ENCODE peak calls at places on chromosomes 2 and 18, in five cellular contexts. One of them, this sample, is unnamed. For H3F3A, the result is how much of the 10 kb centered on the place peaks cover.

GRCh38 chr2:209519271-209519670 is 95.4 kb downstream of the MAP2 start:
- DNase-seq in PC-9: no peak
- DNase-seq in PC-3: no peak
- DNase-seq in GM23248: no peak
- DNase-seq in neural progenitor cell: no peak
- DNase-seq in this sample: peak

GRCh38 chr2:231640646-231641111 is 48.0 kb downstream of the TEX44 start:
- DNase-seq in PC-9: no peak
- DNase-seq in PC-3: peak
- DNase-seq in GM23248: peak
- DNase-seq in neural progenitor cell: peak
- DNase-seq in this sample: peak

GRCh38 chr2:153986488-153987229 is 114.9 kb downstream of the GALNT13 start:
- DNase-seq in PC-9: peak
- DNase-seq in PC-3: peak
- DNase-seq in GM23248: peak
- DNase-seq in neural progenitor cell: peak
- DNase-seq in this sample: no peak

GRCh38 chr2:145846986-145847385 is 1327.1 kb upstream of the ZEB2 start:
- DNase-seq in PC-9: no peak
- DNase-seq in PC-3: no peak
- DNase-seq in GM23248: peak
- DNase-seq in neural progenitor cell: no peak
- DNase-seq in this sample: no peak

GRCh38 chr2:109345653-109346165 is 216.7 kb downstream of the SH3RF3 start:
- DNase-seq in PC-9: no peak
- DNase-seq in PC-3: no peak
- DNase-seq in GM23248: no peak
- DNase-seq in neural progenitor cell: no peak
- DNase-seq in this sample: no peak

GRCh38 chr2:56248965-56249742 is 65.4 kb downstream of the CCDC85A start:
- DNase-seq in PC-9: no peak
- DNase-seq in PC-3: no peak
- DNase-seq in GM23248: peak
- DNase-seq in neural progenitor cell: no peak
- DNase-seq in this sample: no peak

GRCh38 chr2:152084076-152084475 is 14.8 kb downstream of the CACNB4 start:
- DNase-seq in PC-9: no peak
- DNase-seq in PC-3: no peak
- DNase-seq in GM23248: no peak
- DNase-seq in neural progenitor cell: no peak
- DNase-seq in this sample: no peak

GRCh38 chr2:75431757-75432156 is 129.0 kb downstream of the EVA1A start:
- DNase-seq in PC-9: no peak
- DNase-seq in PC-3: peak
- DNase-seq in GM23248: no peak
- DNase-seq in neural progenitor cell: no peak
- DNase-seq in this sample: no peak

GRCh38 chr2:226796012-226796839 is 3.4 kb downstream of the IRS1 start:
- DNase-seq in PC-9: no peak
- DNase-seq in PC-3: peak
- DNase-seq in GM23248: peak
- DNase-seq in neural progenitor cell: no peak
- DNase-seq in this sample: no peak

GRCh38 chr2:220756653-220757052 is 815.5 kb downstream of the EPHA4 start:
- DNase-seq in PC-9: no peak
- DNase-seq in PC-3: no peak
- DNase-seq in GM23248: no peak
- DNase-seq in neural progenitor cell: no peak
- DNase-seq in this sample: peak

GRCh38 chr2:232549655-232550350 is 554 bp downstream of the TIGD1 start:
- DNase-seq in PC-9: no peak
- DNase-seq in PC-3: no peak
- DNase-seq in GM23248: no peak
- DNase-seq in neural progenitor cell: no peak
- DNase-seq in this sample: no peak

GRCh38 chr2:69567157-69567908 is 76.2 kb downstream of the AAK1 start:
- DNase-seq in PC-9: peak
- DNase-seq in PC-3: peak
- DNase-seq in GM23248: peak
- DNase-seq in neural progenitor cell: no peak
- DNase-seq in this sample: no peak

GRCh38 chr2:162244559-162245031 is 1.4 kb upstream of the FAP start:
- DNase-seq in PC-9: peak
- DNase-seq in PC-3: peak
- DNase-seq in GM23248: peak
- DNase-seq in neural progenitor cell: no peak
- DNase-seq in this sample: no peak

GRCh38 chr18:61833978-61834377 is 58.8 kb downstream of the RNF152 start:
- DNase-seq in PC-9: no peak
- DNase-seq in PC-3: no peak
- DNase-seq in GM23248: peak
- DNase-seq in neural progenitor cell: no peak
- DNase-seq in this sample: no peak

GRCh38 chr18:21991081-21991534 is 178.3 kb upstream of the GATA6 start:
- DNase-seq in PC-9: no peak
- DNase-seq in PC-3: peak
- DNase-seq in GM23248: no peak
- DNase-seq in neural progenitor cell: peak
- DNase-seq in this sample: peak

GRCh38 chr2:121805767-121806145 is 50.3 kb downstream of the TSN start:
- DNase-seq in PC-9: no peak
- DNase-seq in PC-3: no peak
- DNase-seq in GM23248: no peak
- DNase-seq in neural progenitor cell: no peak
- DNase-seq in this sample: no peak

GRCh38 chr18:30763913-30764350 is 278.6 kb downstream of the DSC3 start:
- DNase-seq in PC-9: no peak
- DNase-seq in PC-3: peak
- DNase-seq in GM23248: no peak
- DNase-seq in neural progenitor cell: peak
- DNase-seq in this sample: peak

GRCh38 chr2:45256173-45256866 is 247.1 kb upstream of the SIX2 start:
- DNase-seq in PC-9: no peak
- DNase-seq in PC-3: no peak
- DNase-seq in GM23248: no peak
- DNase-seq in neural progenitor cell: no peak
- DNase-seq in this sample: no peak

GRCh38 chr2:37585982-37586621 is 85.3 kb downstream of the CDC42EP3 start:
- DNase-seq in PC-9: peak
- DNase-seq in PC-3: peak
- DNase-seq in GM23248: peak
- DNase-seq in neural progenitor cell: no peak
- DNase-seq in this sample: no peak

GRCh38 chr2:12267042-12267441 is 449.7 kb upstream of the TRIB2 start:
- DNase-seq in PC-9: no peak
- DNase-seq in PC-3: no peak
- DNase-seq in GM23248: no peak
- DNase-seq in neural progenitor cell: no peak
- DNase-seq in this sample: no peak

GRCh38 chr2:230266654-230267053 is 41.1 kb downstream of the SP140 start:
- DNase-seq in PC-9: no peak
- DNase-seq in PC-3: no peak
- DNase-seq in GM23248: no peak
- DNase-seq in neural progenitor cell: no peak
- DNase-seq in this sample: no peak

GRCh38 chr2:143939976-143940375 is 579.9 kb downstream of the ZEB2 start:
- DNase-seq in PC-9: no peak
- DNase-seq in PC-3: no peak
- DNase-seq in GM23248: peak
- DNase-seq in neural progenitor cell: peak
- DNase-seq in this sample: peak

GRCh38 chr2:207902822-207903221 is 122.5 kb downstream of the PLEKHM3 start:
- DNase-seq in PC-9: no peak
- DNase-seq in PC-3: no peak
- DNase-seq in GM23248: no peak
- DNase-seq in neural progenitor cell: no peak
- DNase-seq in this sample: no peak

GRCh38 chr18:71293322-71293721 is 1004.5 kb downstream of the SOCS6 start:
- DNase-seq in PC-9: no peak
- DNase-seq in PC-3: peak
- DNase-seq in GM23248: no peak
- DNase-seq in neural progenitor cell: no peak
- DNase-seq in this sample: no peak

GRCh38 chr2:70959851-70960832 is 18.3 kb upstream of the ANKRD53 start:
- DNase-seq in PC-9: no peak
- DNase-seq in PC-3: no peak
- DNase-seq in GM23248: no peak
- DNase-seq in neural progenitor cell: peak
- DNase-seq in this sample: peak

GRCh38 chr2:17792515-17792914 is 23.7 kb upstream of the MSGN1 start:
- DNase-seq in PC-9: no peak
- DNase-seq in PC-3: no peak
- DNase-seq in GM23248: no peak
- DNase-seq in neural progenitor cell: no peak
- DNase-seq in this sample: no peak

GRCh38 chr18:49563130-49563540 is 1.3 kb downstream of the LIPG start:
- DNase-seq in PC-9: peak
- DNase-seq in PC-3: peak
- DNase-seq in GM23248: peak
- DNase-seq in neural progenitor cell: no peak
- DNase-seq in this sample: no peak

GRCh38 chr2:113203901-113204519 is 30.2 kb downstream of the PSD4 start:
- DNase-seq in PC-9: peak
- DNase-seq in PC-3: peak
- DNase-seq in GM23248: peak
- DNase-seq in neural progenitor cell: peak
- DNase-seq in this sample: peak

GRCh38 chr2:181190711-181191110 is 210.3 kb downstream of the UBE2E3 start:
- DNase-seq in PC-9: no peak
- DNase-seq in PC-3: no peak
- DNase-seq in GM23248: peak
- DNase-seq in neural progenitor cell: peak
- DNase-seq in this sample: no peak

GRCh38 chr2:104078431-104079157 is 775.3 kb upstream of the POU3F3 start:
- DNase-seq in PC-9: no peak
- DNase-seq in PC-3: no peak
- DNase-seq in GM23248: no peak
- DNase-seq in neural progenitor cell: peak
- DNase-seq in this sample: peak
- H3F3A ChIP-seq in PC-9: under half
- H3F3A ChIP-seq in PC-3: under half
- H3F3A ChIP-seq in GM23248: under half
- H3F3A ChIP-seq in neural progenitor cell: under half
- H3F3A ChIP-seq in this sample: under half

DNA sequence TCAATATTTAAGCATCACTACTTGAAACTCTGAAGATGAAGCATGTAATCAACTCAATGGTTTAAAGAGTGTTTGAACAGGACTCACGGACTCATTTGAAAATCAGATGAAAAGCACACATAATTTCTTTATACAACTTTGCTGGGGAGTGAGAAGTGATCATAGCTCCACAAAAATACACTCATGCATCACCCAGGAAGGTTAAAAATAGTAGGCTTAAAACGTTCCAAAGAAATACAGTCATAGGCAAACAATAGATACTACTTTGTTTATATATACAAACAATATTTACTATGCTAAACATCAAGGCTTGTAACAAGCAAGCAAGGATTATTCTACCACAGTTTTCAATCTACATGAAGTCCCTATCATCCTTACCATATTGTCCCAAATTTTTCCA is 11.6 kb downstream of the HNRNPLL start:
- DNase-seq in PC-9: no peak
- DNase-seq in PC-3: peak
- DNase-seq in GM23248: peak
- DNase-seq in neural progenitor cell: no peak
- DNase-seq in this sample: no peak
- H3F3A ChIP-seq in PC-9: under half
- H3F3A ChIP-seq in PC-3: under half
- H3F3A ChIP-seq in GM23248: under half
- H3F3A ChIP-seq in neural progenitor cell: under half
- H3F3A ChIP-seq in this sample: under half

DNA sequence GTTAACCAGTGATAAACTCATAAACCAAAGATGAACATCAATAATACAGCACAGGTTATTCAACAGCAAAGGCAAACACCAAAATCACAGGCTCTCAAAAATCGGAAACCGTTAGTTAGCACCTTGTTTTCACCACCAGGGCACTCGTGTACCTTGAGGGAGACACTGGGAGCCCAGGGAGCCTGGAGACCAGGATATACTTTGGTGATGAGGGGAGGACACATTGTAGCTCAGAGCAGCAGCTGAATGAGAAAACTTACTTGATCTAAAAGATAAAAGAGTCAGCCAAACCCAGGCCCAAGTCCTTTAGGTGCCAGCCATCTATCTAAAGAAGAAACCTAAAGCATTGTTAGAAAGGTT is 19.4 kb downstream of the BCL11A start:
- DNase-seq in PC-9: no peak
- DNase-seq in PC-3: no peak
- DNase-seq in GM23248: no peak
- DNase-seq in neural progenitor cell: no peak
- DNase-seq in this sample: peak
- H3F3A ChIP-seq in PC-9: under half
- H3F3A ChIP-seq in PC-3: under half
- H3F3A ChIP-seq in GM23248: under half
- H3F3A ChIP-seq in neural progenitor cell: under half
- H3F3A ChIP-seq in this sample: under half

GRCh38 chr2:191199929-191200328 is 45.3 kb upstream of the MYO1B start:
- DNase-seq in PC-9: no peak
- DNase-seq in PC-3: no peak
- DNase-seq in GM23248: no peak
- DNase-seq in neural progenitor cell: no peak
- DNase-seq in this sample: no peak
- H3F3A ChIP-seq in PC-9: under half
- H3F3A ChIP-seq in PC-3: under half
- H3F3A ChIP-seq in GM23248: under half
- H3F3A ChIP-seq in neural progenitor cell: under half
- H3F3A ChIP-seq in this sample: under half

DNA sequence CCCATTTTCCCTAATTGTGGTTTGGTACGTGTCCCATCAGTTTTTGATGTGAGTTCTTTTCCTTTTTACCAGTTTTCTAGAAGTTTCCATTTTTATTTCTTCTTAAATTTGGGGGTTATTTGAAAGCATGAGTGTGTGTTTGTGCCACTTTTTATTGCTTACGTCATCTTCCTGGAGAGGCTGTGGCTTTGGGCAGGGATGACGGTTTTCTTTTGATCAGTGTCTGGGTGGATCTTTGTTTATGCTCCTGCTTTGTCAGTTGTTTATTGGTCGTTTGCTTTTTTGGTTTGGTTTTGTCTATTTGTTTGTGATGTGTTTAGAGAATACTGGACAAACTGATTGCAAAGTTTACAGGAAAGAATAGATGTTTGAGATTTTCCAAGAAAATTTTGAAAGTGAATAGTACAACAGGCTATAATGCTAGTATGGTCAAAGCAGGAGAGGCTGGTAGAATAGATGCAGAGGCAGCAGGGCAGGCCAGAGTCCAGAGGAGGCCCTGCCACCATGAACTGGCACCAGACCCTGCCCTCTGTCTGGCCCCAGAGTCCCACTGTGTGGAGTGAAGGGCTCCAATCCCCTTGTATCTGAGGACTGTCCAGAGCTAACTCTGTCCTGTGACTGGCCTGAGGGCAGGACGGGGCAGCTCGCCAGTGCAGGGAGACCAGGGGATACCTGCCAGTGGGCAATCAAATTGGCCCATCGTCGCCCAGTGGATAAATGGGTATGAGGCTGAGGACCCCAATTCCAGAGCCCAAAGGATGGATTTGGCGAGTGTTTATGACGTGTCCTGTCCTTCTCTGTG is 23.4 kb upstream of the SNED1 start:
- DNase-seq in PC-9: no peak
- DNase-seq in PC-3: no peak
- DNase-seq in GM23248: peak
- DNase-seq in neural progenitor cell: no peak
- DNase-seq in this sample: no peak
- H3F3A ChIP-seq in PC-9: under half
- H3F3A ChIP-seq in PC-3: under half
- H3F3A ChIP-seq in GM23248: under half
- H3F3A ChIP-seq in neural progenitor cell: under half
- H3F3A ChIP-seq in this sample: under half

GRCh38 chr2:216505133-216506106 is 6.8 kb downstream of the RPL37A start:
- DNase-seq in PC-9: no peak
- DNase-seq in PC-3: no peak
- DNase-seq in GM23248: no peak
- DNase-seq in neural progenitor cell: no peak
- DNase-seq in this sample: no peak
- H3F3A ChIP-seq in PC-9: half or more
- H3F3A ChIP-seq in PC-3: under half
- H3F3A ChIP-seq in GM23248: half or more
- H3F3A ChIP-seq in neural progenitor cell: half or more
- H3F3A ChIP-seq in this sample: half or more

This sample was measured in GM23338.